ENCODE peak calls at places on chromosomes 3 and 15, in ten cellular contexts. One of them, this sample, is unnamed.

GRCh38 chr3:127373701-127374625 is 86.1 kb upstream of the PRR20G start:
- DNase-seq in CD8-positive, alpha-beta memory T cell: no peak
- DNase-seq in CD8-positive, alpha-beta T cell: no peak
- DNase-seq in pancreas: no peak
- DNase-seq in CD4-positive, alpha-beta T cell: no peak
- DNase-seq in H9: peak; percentile 72
- DNase-seq in endodermal cell: peak; percentile 88
- DNase-seq in mammary epithelial cell: no peak
- DNase-seq in effector memory CD4-positive, alpha-beta T cell: no peak
- DNase-seq in endothelial cell of umbilical vein: no peak
- DNase-seq in this sample: no peak

GRCh38 chr3:132180337-132180791 is 136.8 kb upstream of the ACP3 start:
- DNase-seq in CD4-positive, alpha-beta T cell: no peak
- DNase-seq in effector memory CD4-positive, alpha-beta T cell: no peak
- DNase-seq in H9: peak; percentile 39
- DNase-seq in endodermal cell: peak; percentile 56
- DNase-seq in CD8-positive, alpha-beta T cell: no peak
- DNase-seq in mammary epithelial cell: peak; percentile 63
- DNase-seq in endothelial cell of umbilical vein: peak; percentile 62
- DNase-seq in CD8-positive, alpha-beta memory T cell: no peak
- DNase-seq in pancreas: no peak
- DNase-seq in this sample: peak; percentile 34

GRCh38 chr3:169477790-169478189 is 185.7 kb downstream of the MECOM start:
- DNase-seq in endodermal cell: no peak
- DNase-seq in endothelial cell of umbilical vein: no peak
- DNase-seq in H9: no peak
- DNase-seq in effector memory CD4-positive, alpha-beta T cell: no peak
- DNase-seq in CD8-positive, alpha-beta T cell: no peak
- DNase-seq in CD4-positive, alpha-beta T cell: no peak
- DNase-seq in CD8-positive, alpha-beta memory T cell: no peak
- DNase-seq in pancreas: no peak
- DNase-seq in mammary epithelial cell: no peak
- DNase-seq in this sample: no peak

GRCh38 chr3:38031022-38031994 is 1.9 kb upstream of the PLCD1 start:
- DNase-seq in effector memory CD4-positive, alpha-beta T cell: peak; percentile 34
- DNase-seq in endodermal cell: peak; percentile 56
- DNase-seq in H9: no peak
- DNase-seq in pancreas: no peak
- DNase-seq in CD8-positive, alpha-beta memory T cell: peak; percentile 40
- DNase-seq in CD4-positive, alpha-beta T cell: no peak
- DNase-seq in mammary epithelial cell: peak; percentile 92
- DNase-seq in CD8-positive, alpha-beta T cell: no peak
- DNase-seq in endothelial cell of umbilical vein: no peak
- DNase-seq in this sample: no peak

GRCh38 chr3:32406481-32407408 is 15.1 kb downstream of the CMTM7 start:
- DNase-seq in mammary epithelial cell: peak; percentile 82
- DNase-seq in endodermal cell: no peak
- DNase-seq in CD8-positive, alpha-beta memory T cell: no peak
- DNase-seq in CD4-positive, alpha-beta T cell: no peak
- DNase-seq in pancreas: no peak
- DNase-seq in H9: no peak
- DNase-seq in CD8-positive, alpha-beta T cell: no peak
- DNase-seq in endothelial cell of umbilical vein: no peak
- DNase-seq in effector memory CD4-positive, alpha-beta T cell: no peak
- DNase-seq in this sample: no peak

GRCh38 chr15:74792227-74793016 is 10.5 kb downstream of the CSK start:
- DNase-seq in CD8-positive, alpha-beta memory T cell: no peak
- DNase-seq in pancreas: no peak
- DNase-seq in endodermal cell: no peak
- DNase-seq in endothelial cell of umbilical vein: no peak
- DNase-seq in CD8-positive, alpha-beta T cell: no peak
- DNase-seq in effector memory CD4-positive, alpha-beta T cell: no peak
- DNase-seq in H9: no peak
- DNase-seq in mammary epithelial cell: no peak
- DNase-seq in CD4-positive, alpha-beta T cell: no peak
- DNase-seq in this sample: no peak

GRCh38 chr15:40066531-40066930 is 27.6 kb upstream of the SRP14 start:
- DNase-seq in CD8-positive, alpha-beta T cell: no peak
- DNase-seq in endothelial cell of umbilical vein: no peak
- DNase-seq in effector memory CD4-positive, alpha-beta T cell: no peak
- DNase-seq in CD4-positive, alpha-beta T cell: no peak
- DNase-seq in endodermal cell: no peak
- DNase-seq in CD8-positive, alpha-beta memory T cell: no peak
- DNase-seq in H9: no peak
- DNase-seq in pancreas: no peak
- DNase-seq in mammary epithelial cell: peak; percentile 51
- DNase-seq in this sample: no peak

GRCh38 chr15:79919090-79919748 is 22.4 kb upstream of the MTHFS start:
- DNase-seq in endodermal cell: peak; percentile 93
- DNase-seq in effector memory CD4-positive, alpha-beta T cell: no peak
- DNase-seq in pancreas: no peak
- DNase-seq in CD4-positive, alpha-beta T cell: no peak
- DNase-seq in CD8-positive, alpha-beta T cell: no peak
- DNase-seq in CD8-positive, alpha-beta memory T cell: no peak
- DNase-seq in H9: peak; percentile 86
- DNase-seq in mammary epithelial cell: no peak
- DNase-seq in endothelial cell of umbilical vein: no peak
- DNase-seq in this sample: no peak

GRCh38 chr3:24379936-24380335 is 114.7 kb downstream of the THRB start:
- DNase-seq in endodermal cell: no peak
- DNase-seq in effector memory CD4-positive, alpha-beta T cell: no peak
- DNase-seq in pancreas: no peak
- DNase-seq in CD8-positive, alpha-beta memory T cell: no peak
- DNase-seq in mammary epithelial cell: no peak
- DNase-seq in endothelial cell of umbilical vein: no peak
- DNase-seq in CD4-positive, alpha-beta T cell: no peak
- DNase-seq in CD8-positive, alpha-beta T cell: no peak
- DNase-seq in H9: no peak
- DNase-seq in this sample: no peak

GRCh38 chr15:81024891-81025290 is 24.2 kb downstream of the TLNRD1 start:
- DNase-seq in CD8-positive, alpha-beta T cell: no peak
- DNase-seq in endothelial cell of umbilical vein: no peak
- DNase-seq in CD8-positive, alpha-beta memory T cell: no peak
- DNase-seq in CD4-positive, alpha-beta T cell: no peak
- DNase-seq in pancreas: no peak
- DNase-seq in mammary epithelial cell: no peak
- DNase-seq in endodermal cell: no peak
- DNase-seq in effector memory CD4-positive, alpha-beta T cell: no peak
- DNase-seq in H9: no peak
- DNase-seq in this sample: no peak

GRCh38 chr3:55729546-55729945 is 242.4 kb upstream of the WNT5A start:
- DNase-seq in H9: no peak
- DNase-seq in mammary epithelial cell: no peak
- DNase-seq in CD4-positive, alpha-beta T cell: no peak
- DNase-seq in pancreas: no peak
- DNase-seq in CD8-positive, alpha-beta T cell: no peak
- DNase-seq in endodermal cell: no peak
- DNase-seq in CD8-positive, alpha-beta memory T cell: no peak
- DNase-seq in endothelial cell of umbilical vein: no peak
- DNase-seq in effector memory CD4-positive, alpha-beta T cell: no peak
- DNase-seq in this sample: no peak

GRCh38 chr3:44100298-44100695 is 141.4 kb upstream of the TOPAZ1 start:
- DNase-seq in H9: no peak
- DNase-seq in CD8-positive, alpha-beta memory T cell: no peak
- DNase-seq in effector memory CD4-positive, alpha-beta T cell: no peak
- DNase-seq in CD8-positive, alpha-beta T cell: no peak
- DNase-seq in pancreas: no peak
- DNase-seq in endothelial cell of umbilical vein: no peak
- DNase-seq in mammary epithelial cell: no peak
- DNase-seq in endodermal cell: no peak
- DNase-seq in CD4-positive, alpha-beta T cell: no peak
- DNase-seq in this sample: no peak

GRCh38 chr3:53473422-53473821 is 21.0 kb upstream of the CACNA1D start:
- DNase-seq in endodermal cell: peak; percentile 57
- DNase-seq in pancreas: no peak
- DNase-seq in endothelial cell of umbilical vein: no peak
- DNase-seq in CD8-positive, alpha-beta memory T cell: no peak
- DNase-seq in CD8-positive, alpha-beta T cell: no peak
- DNase-seq in effector memory CD4-positive, alpha-beta T cell: no peak
- DNase-seq in CD4-positive, alpha-beta T cell: no peak
- DNase-seq in mammary epithelial cell: no peak
- DNase-seq in H9: peak; percentile 39
- DNase-seq in this sample: no peak

GRCh38 chr3:53478921-53479664 is 15.3 kb upstream of the CACNA1D start:
- DNase-seq in CD4-positive, alpha-beta T cell: no peak
- DNase-seq in CD8-positive, alpha-beta T cell: no peak
- DNase-seq in endodermal cell: no peak
- DNase-seq in endothelial cell of umbilical vein: no peak
- DNase-seq in H9: no peak
- DNase-seq in effector memory CD4-positive, alpha-beta T cell: no peak
- DNase-seq in CD8-positive, alpha-beta memory T cell: no peak
- DNase-seq in pancreas: no peak
- DNase-seq in mammary epithelial cell: no peak
- DNase-seq in this sample: no peak

GRCh38 chr3:53483821-53484220 is 10.6 kb upstream of the CACNA1D start:
- DNase-seq in endodermal cell: no peak
- DNase-seq in endothelial cell of umbilical vein: no peak
- DNase-seq in H9: no peak
- DNase-seq in CD4-positive, alpha-beta T cell: no peak
- DNase-seq in mammary epithelial cell: no peak
- DNase-seq in CD8-positive, alpha-beta memory T cell: no peak
- DNase-seq in CD8-positive, alpha-beta T cell: no peak
- DNase-seq in effector memory CD4-positive, alpha-beta T cell: no peak
- DNase-seq in pancreas: no peak
- DNase-seq in this sample: no peak

GRCh38 chr3:53482227-53482626 is 12.2 kb upstream of the CACNA1D start:
- DNase-seq in H9: no peak
- DNase-seq in CD4-positive, alpha-beta T cell: no peak
- DNase-seq in CD8-positive, alpha-beta memory T cell: no peak
- DNase-seq in pancreas: no peak
- DNase-seq in mammary epithelial cell: no peak
- DNase-seq in effector memory CD4-positive, alpha-beta T cell: no peak
- DNase-seq in endothelial cell of umbilical vein: no peak
- DNase-seq in CD8-positive, alpha-beta T cell: no peak
- DNase-seq in endodermal cell: no peak
- DNase-seq in this sample: no peak

GRCh38 chr3:53478166-53478830 is 16.1 kb upstream of the CACNA1D start:
- DNase-seq in H9: no peak
- DNase-seq in endodermal cell: no peak
- DNase-seq in CD8-positive, alpha-beta T cell: no peak
- DNase-seq in mammary epithelial cell: peak; percentile 36
- DNase-seq in endothelial cell of umbilical vein: no peak
- DNase-seq in pancreas: no peak
- DNase-seq in effector memory CD4-positive, alpha-beta T cell: no peak
- DNase-seq in CD4-positive, alpha-beta T cell: no peak
- DNase-seq in CD8-positive, alpha-beta memory T cell: no peak
- DNase-seq in this sample: no peak
- H3K27ac ChIP-seq in H9: no peak overlapping the region
- H3K27ac ChIP-seq in endodermal cell: peak overlapping the region; percentile 3
- H3K27ac ChIP-seq in CD8-positive, alpha-beta T cell: no peak overlapping the region
- H3K27ac ChIP-seq in mammary epithelial cell: no peak overlapping the region
- H3K27ac ChIP-seq in endothelial cell of umbilical vein: no peak overlapping the region
- H3K27ac ChIP-seq in pancreas: peak overlapping the region; percentile 53
- H3K27ac ChIP-seq in effector memory CD4-positive, alpha-beta T cell: no peak overlapping the region
- H3K27ac ChIP-seq in CD4-positive, alpha-beta T cell: no peak overlapping the region
- H3K27ac ChIP-seq in CD8-positive, alpha-beta memory T cell: no peak overlapping the region
- H3K27ac ChIP-seq in this sample: no peak overlapping the region

DNA sequence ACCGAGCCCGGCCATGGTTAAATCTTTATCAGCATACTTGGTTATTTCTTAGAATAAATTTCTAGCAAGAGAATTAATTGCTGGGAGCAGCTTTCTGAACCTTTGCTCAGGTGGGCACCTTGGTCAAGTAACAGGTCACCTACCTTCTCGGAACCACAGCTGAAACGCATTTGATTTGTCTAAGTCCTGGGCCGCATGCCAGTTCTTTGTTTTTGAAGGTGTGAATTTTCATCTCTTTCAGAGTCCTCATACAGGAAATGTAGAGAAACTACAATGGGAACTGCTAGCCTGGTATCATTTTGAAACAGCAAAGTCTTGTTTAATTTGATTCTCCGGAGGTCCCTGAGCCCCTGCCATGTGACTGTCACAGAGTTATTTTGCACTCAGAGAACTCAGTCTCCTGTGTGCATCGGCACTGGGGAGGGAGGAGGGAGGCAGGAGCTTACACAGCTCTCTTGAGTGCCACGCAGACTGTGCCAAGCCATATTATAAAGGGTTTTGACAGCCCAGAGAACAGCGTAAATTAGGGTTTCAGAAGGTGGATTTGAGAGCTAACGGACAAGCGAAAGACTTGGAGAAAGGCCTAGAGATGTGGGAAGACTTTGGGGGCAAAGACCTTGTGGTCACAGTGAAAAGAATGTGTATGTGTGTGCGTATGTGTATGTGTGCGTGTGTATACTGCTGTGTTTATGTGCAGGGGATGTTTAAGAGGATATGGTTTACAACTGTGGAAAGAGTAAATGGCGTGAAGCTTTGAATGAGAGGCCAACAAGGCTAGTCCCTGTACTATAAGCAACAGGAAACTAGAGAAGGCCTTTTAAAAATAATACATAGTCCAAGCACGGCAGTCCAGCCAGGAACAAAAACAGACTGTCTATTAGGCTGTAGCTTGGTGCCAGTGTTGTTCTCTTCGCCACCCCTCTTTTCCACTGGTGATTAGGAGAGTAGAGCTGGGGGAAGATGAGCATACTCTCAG is 61.8 kb upstream of the ATP13A3 start:
- DNase-seq in pancreas: no peak
- DNase-seq in endodermal cell: no peak
- DNase-seq in CD8-positive, alpha-beta T cell: no peak
- DNase-seq in mammary epithelial cell: no peak
- DNase-seq in endothelial cell of umbilical vein: peak; percentile 86
- DNase-seq in CD8-positive, alpha-beta memory T cell: no peak
- DNase-seq in CD4-positive, alpha-beta T cell: no peak
- DNase-seq in H9: no peak
- DNase-seq in effector memory CD4-positive, alpha-beta T cell: no peak
- DNase-seq in this sample: peak; percentile 68
- H3K27ac ChIP-seq in pancreas: no peak overlapping the region
- H3K27ac ChIP-seq in endodermal cell: no peak overlapping the region
- H3K27ac ChIP-seq in CD8-positive, alpha-beta T cell: no peak overlapping the region
- H3K27ac ChIP-seq in mammary epithelial cell: no peak overlapping the region
- H3K27ac ChIP-seq in endothelial cell of umbilical vein: no peak overlapping the region
- H3K27ac ChIP-seq in CD8-positive, alpha-beta memory T cell: no peak overlapping the region
- H3K27ac ChIP-seq in CD4-positive, alpha-beta T cell: no peak overlapping the region
- H3K27ac ChIP-seq in H9: no peak overlapping the region
- H3K27ac ChIP-seq in effector memory CD4-positive, alpha-beta T cell: no peak overlapping the region
- H3K27ac ChIP-seq in this sample: no peak overlapping the region

GRCh38 chr15:65054333-65055200 is 9.4 kb downstream of the SLC51B start:
- DNase-seq in endodermal cell: peak; percentile 94
- DNase-seq in CD8-positive, alpha-beta T cell: no peak
- DNase-seq in H9: peak; percentile 79
- DNase-seq in effector memory CD4-positive, alpha-beta T cell: no peak
- DNase-seq in CD4-positive, alpha-beta T cell: peak; percentile 26
- DNase-seq in endothelial cell of umbilical vein: peak; percentile 61
- DNase-seq in mammary epithelial cell: peak; percentile 46
- DNase-seq in CD8-positive, alpha-beta memory T cell: peak; percentile 19
- DNase-seq in pancreas: peak; percentile 76
- DNase-seq in this sample: no peak
- H3K27ac ChIP-seq in endodermal cell: no peak overlapping the region
- H3K27ac ChIP-seq in CD8-positive, alpha-beta T cell: no peak overlapping the region
- H3K27ac ChIP-seq in H9: no peak overlapping the region
- H3K27ac ChIP-seq in effector memory CD4-positive, alpha-beta T cell: no peak overlapping the region
- H3K27ac ChIP-seq in CD4-positive, alpha-beta T cell: no peak overlapping the region
- H3K27ac ChIP-seq in endothelial cell of umbilical vein: no peak overlapping the region
- H3K27ac ChIP-seq in mammary epithelial cell: no peak overlapping the region
- H3K27ac ChIP-seq in CD8-positive, alpha-beta memory T cell: no peak overlapping the region
- H3K27ac ChIP-seq in pancreas: no peak overlapping the region
- H3K27ac ChIP-seq in this sample: no peak overlapping the region

GRCh38 chr3:113783463-113783862 is 36.6 kb downstream of the ATP6V1A start:
- DNase-seq in mammary epithelial cell: peak; percentile 68
- DNase-seq in endodermal cell: no peak
- DNase-seq in CD8-positive, alpha-beta T cell: no peak
- DNase-seq in H9: no peak
- DNase-seq in CD8-positive, alpha-beta memory T cell: no peak
- DNase-seq in effector memory CD4-positive, alpha-beta T cell: no peak
- DNase-seq in CD4-positive, alpha-beta T cell: no peak
- DNase-seq in pancreas: no peak
- DNase-seq in endothelial cell of umbilical vein: peak; percentile 90
- DNase-seq in this sample: peak; percentile 98

GRCh38 chr3:113783980-113784379 is 37.1 kb downstream of the ATP6V1A start:
- DNase-seq in H9: no peak
- DNase-seq in effector memory CD4-positive, alpha-beta T cell: no peak
- DNase-seq in endothelial cell of umbilical vein: peak; percentile 85
- DNase-seq in CD8-positive, alpha-beta memory T cell: no peak
- DNase-seq in CD8-positive, alpha-beta T cell: no peak
- DNase-seq in CD4-positive, alpha-beta T cell: no peak
- DNase-seq in mammary epithelial cell: no peak
- DNase-seq in pancreas: no peak
- DNase-seq in endodermal cell: no peak
- DNase-seq in this sample: peak; percentile 6
- H3K27ac ChIP-seq in H9: peak overlapping the region; percentile 93
- H3K27ac ChIP-seq in effector memory CD4-positive, alpha-beta T cell: no peak overlapping the region
- H3K27ac ChIP-seq in endothelial cell of umbilical vein: peak overlapping the region; percentile 94
- H3K27ac ChIP-seq in CD8-positive, alpha-beta memory T cell: no peak overlapping the region
- H3K27ac ChIP-seq in CD8-positive, alpha-beta T cell: no peak overlapping the region
- H3K27ac ChIP-seq in CD4-positive, alpha-beta T cell: no peak overlapping the region
- H3K27ac ChIP-seq in mammary epithelial cell: no peak overlapping the region
- H3K27ac ChIP-seq in pancreas: no peak overlapping the region
- H3K27ac ChIP-seq in endodermal cell: peak overlapping the region; percentile 30
- H3K27ac ChIP-seq in this sample: peak overlapping the region; percentile 95

This sample was measured in astrocyte.